ENCODE peak calls at places on chromosomes 6 and 20, in nine cellular contexts. L, M, H, Y, E, I, B, Q and K are unnamed samples.

GRCh38 chr20:35743693-35744491 is 1.8 kb upstream of the RBM39 start:
- DNase-seq in H (peak), M (no peak), Q (no peak), Y (no peak), E (no peak), I (no peak), L (no peak), B (no peak), K (no peak)

GRCh38 chr20:50099565-50099991 is 13.4 kb downstream of the UBE2V1 start:
- DNase-seq in L (no peak), B (no peak), Y (no peak), I (no peak), M (no peak), E (no peak), Q (no peak), H (no peak), K (no peak)

GRCh38 chr6:21831531-21832291 is 238.2 kb downstream of the SOX4 start:
- DNase-seq in E (no peak), H (peak), Q (peak), L (no peak), I (no peak), Y (no peak), M (no peak), B (no peak), K (no peak)

GRCh38 chr6:98831057-98832031 is 3.0 kb upstream of the POU3F2 start:
- DNase-seq in Q (no peak), H (no peak), I (no peak), B (no peak), Y (no peak), M (no peak), L (no peak), E (no peak), K (peak)

GRCh38 chr20:43916073-43916874 is 1.6 kb downstream of the TOX2 start:
- DNase-seq in B (no peak), L (no peak), H (peak), I (no peak), Q (peak), Y (no peak), M (no peak), E (no peak), K (no peak)

GRCh38 chr6:163415176-163415619 is 680 bp downstream of the QKI start:
- DNase-seq in Y (no peak), M (peak), E (no peak), L (no peak), B (no peak), Q (no peak), I (peak), H (peak), K (peak)

GRCh38 chr6:33702345-33702977 is 9.0 kb downstream of the UQCC2 start:
- DNase-seq in Y (peak), B (peak), M (no peak), I (no peak), H (peak), L (peak), E (no peak), Q (peak), K (peak)

GRCh38 chr6:101114703-101115102 is 233.6 kb upstream of the ASCC3 start:
- DNase-seq in I (no peak), M (no peak), B (peak), Y (peak), H (no peak), Q (peak), E (no peak), L (peak), K (peak)

GRCh38 chr6:88220493-88220892 is 54.3 kb upstream of the CNR1 start:
- DNase-seq in Q (peak), I (no peak), B (peak), Y (peak), E (no peak), M (no peak), L (peak), H (peak), K (peak)

GRCh38 chr6:31057426-31058003 is 47.2 kb downstream of the MUC22 start:
- DNase-seq in Y (no peak), I (no peak), Q (peak), B (peak), M (no peak), E (no peak), H (peak), L (no peak), K (no peak)

GRCh38 chr6:164034602-164035140 is 620.2 kb downstream of the QKI start:
- DNase-seq in H (no peak), Y (no peak), I (no peak), M (no peak), Q (no peak), E (no peak), B (no peak), L (no peak), K (no peak)

GRCh38 chr6:50541941-50542340 is 171.4 kb upstream of the TFAP2D start:
- DNase-seq in H (no peak), B (no peak), I (no peak), L (no peak), E (no peak), M (no peak), Y (no peak), Q (no peak), K (no peak)

GRCh38 chr6:166957087-166957804 is 896 bp upstream of the RNASET2 start:
- DNase-seq in H (no peak), Q (peak), B (no peak), L (peak), M (peak), I (peak), E (no peak), Y (peak), K (peak)

GRCh38 chr6:40302856-40303449 is 284.2 kb downstream of the LRFN2 start:
- DNase-seq in L (no peak), I (no peak), B (no peak), Y (no peak), Q (no peak), E (no peak), M (no peak), H (no peak), K (no peak)

GRCh38 chr6:113591896-113592827 is 265.0 kb upstream of the MARCKS start:
- DNase-seq in E (no peak), H (peak), B (no peak), I (peak), Q (no peak), M (no peak), L (no peak), Y (peak), K (no peak)

GRCh38 chr6:26439151-26439550 is 1.2 kb upstream of the BTN3A3 start:
- DNase-seq in E (no peak), B (no peak), L (no peak), M (no peak), I (no peak), H (no peak), Q (no peak), Y (no peak), K (no peak)

GRCh38 chr6:11750682-11751081 is 27.9 kb downstream of the ADTRP start:
- DNase-seq in E (no peak), Q (no peak), B (no peak), Y (no peak), L (no peak), H (no peak), I (no peak), M (no peak), K (no peak)

GRCh38 chr6:38876470-38876869 is 161.4 kb downstream of the DNAH8 start:
- DNase-seq in H (no peak), Y (no peak), L (no peak), Q (no peak), M (peak), E (no peak), I (no peak), B (no peak), K (no peak)

GRCh38 chr20:22690616-22691179 is 106.3 kb upstream of the FOXA2 start:
- DNase-seq in B (no peak), H (no peak), Y (no peak), Q (no peak), I (no peak), E (no peak), L (no peak), M (no peak), K (no peak)

GRCh38 chr6:105780146-105780860 is 305.8 kb upstream of the PRDM1 start:
- DNase-seq in M (no peak), B (no peak), I (no peak), Y (no peak), E (no peak), Q (no peak), L (no peak), H (no peak), K (peak)

GRCh38 chr6:41965429-41966213 is 24.0 kb upstream of the CCND3 start:
- DNase-seq in L (no peak), Q (no peak), I (no peak), B (no peak), Y (no peak), E (no peak), M (no peak), H (peak), K (peak)